ENCODE peak calls at places on chromosomes 4 and X, in eight cellular contexts. W is cardiac fibroblast; M is psoas muscle; D is Peyer's patch; I is activated T-helper 2 cell treated with anti-CD3 and anti-CD28 coated beads, Interferon-gamma antibody, Interleukin-2, Interleukin-4, amounts not matched to agents 10 μg/mL and 5 μg/mL and 100 μg/mL, durations not matched to agents 14 hours and 24 hours and 36 hours; Z is sigmoid colon; L is activated B cell treated with CpG ODN at 0.5 μM for 24 hours; K is ACHN. H is an unnamed sample.

GRCh38 chr4:155590751-155591150 is 75.9 kb upstream of the GUCY1A1 start:
- DNase-seq in W (no peak), M (no peak), D (no peak), I (no peak), Z (peak; percentile 86), L (no peak), K (no peak), H (no peak)

GRCh38 chr4:54322817-54323417 is 93.8 kb downstream of the PDGFRA start:
- DNase-seq in W (peak; percentile 75), M (peak; percentile 35), D (peak; percentile 46), I (peak; percentile 31), Z (no peak), L (no peak), K (peak; percentile 60), H (peak; percentile 84)

GRCh38 chrX:66002832-66003680 is 36.8 kb downstream of the VSIG4 start:
- DNase-seq in W (no peak), M (no peak), D (no peak), I (no peak), Z (no peak), L (no peak), K (no peak), H (no peak)

GRCh38 chrX:47217121-47217851 is 1.2 kb upstream of the CDK16 start:
- DNase-seq in W (peak; percentile 66), M (peak; percentile 40), D (no peak), I (no peak), Z (peak; percentile 80), L (no peak), K (peak; percentile 20), H (peak; percentile 99)

GRCh38 chr4:76108467-76109181 is 34.1 kb downstream of the ART3 start:
- DNase-seq in W (peak; percentile 62), M (no peak), D (no peak), I (no peak), Z (no peak), L (no peak), K (peak; percentile 41), H (no peak)

GRCh38 chr4:107896158-107896645 is 35.1 kb upstream of the CYP2U1 start:
- DNase-seq in W (peak; percentile 97), M (no peak), D (no peak), I (no peak), Z (no peak), L (no peak), K (peak; percentile 93), H (peak; percentile 73)

GRCh38 chr4:169417629-169418282 is 147.0 kb upstream of the SH3RF1 start:
- DNase-seq in W (no peak), M (no peak), D (no peak), I (no peak), Z (no peak), L (no peak), K (no peak), H (no peak)

GRCh38 chr4:53974561-53974960 is 89.8 kb downstream of the CHIC2 start:
- DNase-seq in W (peak; percentile 43), M (no peak), D (no peak), I (no peak), Z (no peak), L (no peak), K (no peak), H (no peak)

GRCh38 chr4:123602007-123602406 is 205.4 kb downstream of the SPRY1 start:
- DNase-seq in W (no peak), M (no peak), D (no peak), I (no peak), Z (no peak), L (no peak), K (no peak), H (no peak)

GRCh38 chr4:63302078-63302477 is 1107.2 kb downstream of the TECRL start:
- DNase-seq in W (no peak), M (no peak), D (no peak), I (no peak), Z (no peak), L (no peak), K (no peak), H (no peak)

GRCh38 chrX:39477031-39477430 is 620.7 kb downstream of the BCOR start:
- DNase-seq in W (no peak), M (no peak), D (no peak), I (no peak), Z (no peak), L (no peak), K (no peak), H (no peak)

GRCh38 chr4:146023334-146023967 is 84.8 kb upstream of the ZNF827 start:
- DNase-seq in W (no peak), M (no peak), D (peak; percentile 20), I (no peak), Z (no peak), L (no peak), K (no peak), H (no peak)

GRCh38 chr4:53573696-53574095 is 17.6 kb downstream of the LNX1 start:
- DNase-seq in W (peak; percentile 26), M (no peak), D (no peak), I (no peak), Z (no peak), L (no peak), K (no peak), H (no peak)

GRCh38 chr4:88567591-88567990 is 24.7 kb upstream of the HERC3 start:
- DNase-seq in W (no peak), M (no peak), D (no peak), I (no peak), Z (no peak), L (no peak), K (no peak), H (no peak)

GRCh38 chr4:158020734-158021346 is 152.0 kb downstream of the GASK1B start:
- DNase-seq in W (peak; percentile 95), M (no peak), D (no peak), I (no peak), Z (no peak), L (no peak), K (peak; percentile 79), H (peak; percentile 41)

GRCh38 chrX:19625612-19626011 is 110.3 kb upstream of the MAP3K15 start:
- DNase-seq in W (peak; percentile 46), M (no peak), D (no peak), I (peak; percentile 16), Z (no peak), L (no peak), K (no peak), H (no peak)

GRCh38 chr4:10611673-10612072 is 72.9 kb downstream of the CLNK start:
- DNase-seq in W (peak; percentile 92), M (no peak), D (no peak), I (no peak), Z (no peak), L (no peak), K (peak; percentile 87), H (peak; percentile 89)